ENCODE peak calls at places on chromosome 1, in five cellular contexts. T is upper lobe of left lung, I is T follicular helper cell, L is activated gamma-delta T cell, S is substantia nigra. A is an unnamed sample.
A peak's percentile ranks its signal among the peaks of the same experiment; 100 is the strongest.

GRCh38 chr1:159205225-159205624 is 550 bp downstream of the ACKR1 start:
- DNase-seq in T (no peak), I (no peak), L (no peak), S (no peak), A (no peak)

GRCh38 chr1:25022361-25023189 is 92.5 kb upstream of the RUNX3 start:
- DNase-seq in T (peak; percentile 89), I (peak; percentile 93), L (peak; percentile 93), S (peak; percentile 54), A (peak; percentile 91)

GRCh38 chr1:109151146-109151545 is 37.2 kb downstream of the ELAPOR1 start:
- DNase-seq in T (peak; percentile 32), I (no peak), L (no peak), S (peak; percentile 70), A (no peak)

GRCh38 chr1:204446413-204447111 is 34.9 kb upstream of the PPP1R15B start:
- DNase-seq in T (peak; percentile 70), I (peak; percentile 66), L (no peak), S (peak; percentile 74), A (peak; percentile 65)

GRCh38 chr1:211526101-211526500 is 34.1 kb upstream of the RD3 start:
- DNase-seq in T (no peak), I (no peak), L (no peak), S (no peak), A (no peak)

GRCh38 chr1:235763962-235764361 is 102.7 kb downstream of the LYST start:
- DNase-seq in T (no peak), I (no peak), L (no peak), S (no peak), A (no peak)

GRCh38 chr1:27659497-27660299 is 12.3 kb downstream of the IFI6 start:
- DNase-seq in T (peak; percentile 96), I (peak; percentile 78), L (peak; percentile 84), S (peak; percentile 82), A (peak; percentile 77)

GRCh38 chr1:201094829-201095228 is 17.4 kb downstream of the CACNA1S start:
- DNase-seq in T (no peak), I (no peak), L (no peak), S (no peak), A (no peak)

GRCh38 chr1:205669341-205670142 is 10.8 kb downstream of the SLC45A3 start:
- DNase-seq in T (no peak), I (no peak), L (no peak), S (peak; percentile 29), A (no peak)

GRCh38 chr1:8816831-8817412 is 518 bp downstream of the RERE start:
- DNase-seq in T (peak; percentile 54), I (no peak), L (peak; percentile 19), S (no peak), A (peak; percentile 5)

GRCh38 chr1:63199666-63200065 is 122.7 kb upstream of the FOXD3 start:
- DNase-seq in T (no peak), I (no peak), L (no peak), S (no peak), A (no peak)

GRCh38 chr1:19309123-19309813 is 2.7 kb downstream of the AKR7A2 start:
- DNase-seq in T (no peak), I (no peak), L (no peak), S (no peak), A (no peak)

GRCh38 chr1:41672173-41672572 is 187.7 kb upstream of the EDN2 start:
- DNase-seq in T (peak; percentile 40), I (no peak), L (no peak), S (no peak), A (no peak)

GRCh38 chr1:181189691-181190361 is 101.3 kb downstream of the IER5 start:
- DNase-seq in T (peak; percentile 55), I (peak; percentile 58), L (peak; percentile 38), S (peak; percentile 34), A (peak; percentile 62)

GRCh38 chr1:30837653-30838052 is 70.9 kb downstream of the SDC3 start:
- DNase-seq in T (no peak), I (no peak), L (no peak), S (no peak), A (no peak)

GRCh38 chr1:232110281-232111090 is 483.9 kb downstream of the DISC1 start:
- DNase-seq in T (no peak), I (no peak), L (no peak), S (no peak), A (no peak)

GRCh38 chr1:145884675-145885074 is 991 bp downstream of the ANKRD35 start:
- DNase-seq in T (no peak), I (no peak), L (no peak), S (no peak), A (no peak)

GRCh38 chr1:178034676-178035075 is 59.2 kb upstream of the RASAL2 start:
- DNase-seq in T (no peak), I (no peak), L (no peak), S (no peak), A (no peak)

GRCh38 chr1:10727703-10728348 is 68.6 kb downstream of the CASZ1 start:
- DNase-seq in T (no peak), I (no peak), L (no peak), S (no peak), A (no peak)

GRCh38 chr1:24566266-24566867 is 10.5 kb downstream of the NCMAP start:
- DNase-seq in T (no peak), I (no peak), L (no peak), S (no peak), A (no peak)

GRCh38 chr1:215789981-215790380 is 222.9 kb downstream of the KCTD3 start:
- DNase-seq in T (no peak), I (no peak), L (no peak), S (no peak), A (no peak)

GRCh38 chr1:31523769-31524168 is 52.5 kb upstream of the TINAGL1 start:
- DNase-seq in T (peak; percentile 88), I (no peak), L (no peak), S (no peak), A (no peak)

A was measured in T-helper 1 cell.